ENCODE peak calls at places on chromosome 7, in six cellular contexts. A is thyroid gland, G is left ventricle myocardium inferior, T is right lobe of liver, K is keratinocyte, D is esophagus muscularis mucosa. C is an unnamed sample.

GRCh38 chr7:33968591-33968990 is 63.3 kb downstream of the BMPER start:
- DNase-seq in A (no peak), G (no peak), T (no peak), K (no peak), D (no peak), C (no peak)

GRCh38 chr7:135232720-135233119 is 918 bp upstream of the STRA8 start:
- DNase-seq in A (no peak), G (no peak), T (no peak), K (no peak), D (no peak), C (no peak)

GRCh38 chr7:114879554-114879953 is 42.3 kb upstream of the MDFIC start:
- DNase-seq in A (no peak), G (no peak), T (no peak), K (no peak), D (no peak), C (no peak)

GRCh38 chr7:44975331-44976039 is 3.3 kb downstream of the MYO1G start:
- DNase-seq in A (peak; percentile 84), G (no peak), T (peak; percentile 22), K (no peak), D (no peak), C (no peak)

GRCh38 chr7:19117081-19117869 is at the start of gene TWIST1:
- DNase-seq in A (peak; percentile 12), G (peak; percentile 61), T (peak; percentile 52), K (no peak), D (no peak), C (peak; percentile 66)

GRCh38 chr7:41698114-41698513 is 4.8 kb downstream of the INHBA start:
- DNase-seq in A (no peak), G (no peak), T (no peak), K (no peak), D (no peak), C (no peak)

GRCh38 chr7:27169658-27170493 is 4.2 kb downstream of the HOXA10 start:
- DNase-seq in A (no peak), G (peak; percentile 3), T (peak; percentile 52), K (no peak), D (no peak), C (peak; percentile 62)

GRCh38 chr7:106420210-106420609 is 135.4 kb upstream of the NAMPT start:
- DNase-seq in A (no peak), G (no peak), T (no peak), K (no peak), D (no peak), C (no peak)

GRCh38 chr7:159139202-159139601 is 5.5 kb downstream of the VIPR2 start:
- DNase-seq in A (no peak), G (no peak), T (no peak), K (no peak), D (no peak), C (no peak)

GRCh38 chr7:55050286-55050685 is 31.5 kb downstream of the EGFR start:
- DNase-seq in A (no peak), G (no peak), T (no peak), K (no peak), D (no peak), C (no peak)

GRCh38 chr7:133853706-133854276 is 273.3 kb upstream of the LRGUK start:
- DNase-seq in A (peak; percentile 27), G (no peak), T (no peak), K (peak; percentile 95), D (no peak), C (no peak)

GRCh38 chr7:137935849-137936508 is 65.9 kb downstream of the CREB3L2 start:
- DNase-seq in A (no peak), G (no peak), T (no peak), K (no peak), D (no peak), C (no peak)

GRCh38 chr7:33986456-33986855 is 81.1 kb downstream of the BMPER start:
- DNase-seq in A (no peak), G (no peak), T (no peak), K (no peak), D (no peak), C (no peak)

GRCh38 chr7:130943336-130943901 is 209.4 kb upstream of the KLF14 start:
- DNase-seq in A (no peak), G (no peak), T (no peak), K (no peak), D (no peak), C (no peak)

GRCh38 chr7:36001546-36001945 is 151.5 kb upstream of the EEPD1 start:
- DNase-seq in A (no peak), G (no peak), T (no peak), K (no peak), D (peak; percentile 50), C (no peak)

GRCh38 chr7:10677211-10677610 is 296.5 kb upstream of the PHF14 start:
- DNase-seq in A (no peak), G (no peak), T (no peak), K (no peak), D (no peak), C (no peak)

GRCh38 chr7:131105294-131105802 is 222.3 kb upstream of the MKLN1 start:
- DNase-seq in A (no peak), G (no peak), T (no peak), K (no peak), D (no peak), C (no peak)

GRCh38 chr7:3787717-3788311 is 486.8 kb downstream of the SDK1 start:
- DNase-seq in A (peak; percentile 71), G (no peak), T (no peak), K (no peak), D (no peak), C (no peak)

GRCh38 chr7:76069238-76069638 is 21.3 kb downstream of the MDH2 start:
- DNase-seq in A (peak; percentile 94), G (peak; percentile 74), T (no peak), K (peak; percentile 88), D (no peak), C (peak; percentile 82)

DNA sequence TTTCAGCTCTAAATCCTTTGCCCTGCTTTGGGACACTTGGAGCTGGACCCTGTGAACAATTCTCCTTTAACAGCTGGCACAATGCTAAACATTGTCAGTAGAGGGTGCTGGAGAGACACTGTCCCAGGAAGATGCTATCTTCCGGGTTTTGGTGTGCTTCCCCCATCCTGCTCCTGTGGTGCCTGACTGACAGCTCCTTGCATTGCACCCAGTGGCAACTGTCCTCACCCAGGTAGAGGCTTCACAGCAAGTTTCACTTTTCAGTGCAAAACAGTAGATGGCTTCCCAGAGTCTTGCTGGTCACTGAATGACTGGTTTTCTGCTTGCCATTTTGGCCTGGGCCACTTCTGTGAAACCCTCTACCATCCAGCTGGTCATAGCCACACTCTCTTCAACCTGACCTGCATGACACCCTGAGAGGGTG is 77.3 kb downstream of the CDC14C start:
- DNase-seq in A (peak; percentile 5), G (no peak), T (no peak), K (no peak), D (no peak), C (no peak)
- TF ChIP-seq CTCF in A (no peak), G (peak; percentile 66), T (peak; percentile 6), K (peak; percentile 79), D (no peak), C (peak; percentile 45)

GRCh38 chr7:2387897-2388636 is 15.3 kb upstream of the CHST12 start:
- DNase-seq in A (peak; percentile 29), G (peak; percentile 54), T (no peak), K (no peak), D (no peak), C (no peak)
- H3K4me3 ChIP-seq in A (no peak overlapping the region), G (no peak overlapping the region), T (no peak overlapping the region), K (no peak overlapping the region), D (no peak overlapping the region), C (no peak overlapping the region)

GRCh38 chr7:100366411-100367250 is 6.7 kb upstream of the PILRA start:
- DNase-seq in A (no peak), G (no peak), T (peak; percentile 44), K (no peak), D (no peak), C (peak; percentile 62)
- H3K4me1 ChIP-seq in A (no peaks in the 10 kb centered on the region), G (no peaks in the 10 kb centered on the region), T (no peaks in the 10 kb centered on the region), K (no peaks in the 10 kb centered on the region), D (peaks cover 1% of the 10 kb centered on the region), C (peaks cover 8% of the 10 kb centered on the region)

DNA sequence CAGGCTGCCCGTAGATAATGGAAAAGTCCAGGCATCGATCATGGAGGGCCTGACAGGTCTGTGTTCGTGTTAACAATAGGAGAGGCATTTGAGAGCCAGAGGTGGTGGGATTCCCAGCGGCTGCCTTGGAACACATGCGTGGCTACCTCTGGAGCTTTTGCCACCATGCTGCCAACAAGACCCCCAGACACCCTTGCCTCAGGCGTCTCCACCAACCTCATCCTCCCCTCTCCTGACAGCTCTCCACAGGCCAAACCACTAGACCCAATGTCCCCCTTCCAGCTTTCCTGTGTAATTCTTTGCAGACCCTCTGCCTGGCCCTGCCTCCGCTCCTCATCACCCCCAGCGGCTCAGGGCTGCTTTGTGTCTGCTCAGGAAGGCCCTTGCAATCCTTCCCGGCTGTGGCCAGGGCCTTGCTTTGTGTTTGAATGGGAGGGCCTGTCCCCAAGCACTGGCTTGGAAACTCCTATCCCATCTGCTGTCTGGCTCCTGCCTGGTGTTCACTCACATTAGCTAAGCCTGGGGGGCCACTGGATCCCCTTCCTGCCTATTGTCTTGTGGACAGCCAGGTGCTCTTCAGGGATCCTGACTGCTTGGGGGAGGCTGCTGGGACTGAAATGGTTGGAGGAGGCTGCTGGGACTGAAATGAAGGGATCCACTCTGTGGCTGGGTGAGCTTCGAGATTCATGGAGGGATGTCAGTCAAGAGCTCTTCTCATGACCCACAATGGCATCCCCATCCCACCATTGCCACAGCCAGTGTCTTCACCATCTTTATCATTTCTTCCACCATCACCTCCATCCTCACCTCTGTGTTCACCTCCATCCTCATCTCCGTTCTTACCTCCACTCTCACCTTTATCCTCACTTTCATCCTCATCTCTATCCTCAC is 60.8 kb upstream of the ELN start:
- DNase-seq in A (no peak), G (no peak), T (peak; percentile 27), K (no peak), D (no peak), C (peak; percentile 53)
- TF ChIP-seq CTCF in A (no peak), G (no peak), T (no peak), K (no peak), D (no peak), C (no peak)

DNA sequence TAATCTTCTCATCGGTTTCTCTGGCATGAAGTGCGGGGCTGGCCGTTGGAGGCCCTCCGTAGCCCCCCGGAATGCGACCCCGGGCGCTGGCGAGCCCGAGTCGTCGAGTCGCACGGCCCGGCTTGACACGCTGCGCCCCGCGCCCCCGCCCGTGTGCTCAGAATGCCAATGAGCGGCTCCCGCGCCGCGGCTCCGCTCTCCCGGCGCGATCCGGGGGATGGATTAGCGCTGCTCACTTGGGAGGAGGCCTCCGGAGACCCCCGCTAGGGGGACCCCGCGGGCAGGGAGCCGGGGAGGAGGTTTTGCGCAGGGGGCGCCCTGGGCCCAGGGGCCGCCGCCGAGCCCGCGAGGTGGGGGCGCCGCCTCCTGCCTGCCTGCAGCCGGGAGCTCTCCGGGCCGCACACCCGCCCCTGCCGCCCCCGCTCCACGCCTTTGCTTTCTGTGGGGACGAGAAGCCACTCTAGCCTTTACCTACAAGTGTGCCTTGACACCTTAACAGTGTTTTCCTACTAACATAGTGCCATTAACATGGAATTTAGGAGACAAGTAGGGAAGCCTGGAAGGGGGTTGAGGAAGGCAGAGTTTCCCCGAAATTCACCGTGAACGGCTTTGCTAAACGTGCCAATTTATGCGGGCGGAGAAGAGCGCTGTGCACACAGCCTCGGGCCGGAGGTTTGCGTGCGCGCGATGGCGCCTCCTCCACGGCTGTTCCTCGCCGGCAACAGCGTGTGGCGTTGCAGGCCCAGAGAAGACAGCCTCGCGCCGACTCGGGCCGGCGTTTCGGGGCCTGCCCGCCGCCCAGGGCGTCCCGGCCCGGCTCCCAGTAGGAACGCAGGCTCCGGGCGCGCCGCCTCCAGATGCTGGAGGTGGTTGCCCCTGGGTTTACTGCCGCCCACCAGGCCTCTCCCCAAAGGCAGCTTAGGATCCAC is 7.1 kb downstream of the SHH start:
- DNase-seq in A (peak; percentile 65), G (peak; percentile 44), T (peak; percentile 56), K (no peak), D (no peak), C (peak; percentile 89)
- H3K4me3 ChIP-seq in A (peak overlapping the region; percentile 1), G (peak overlapping the region; percentile 63), T (peak overlapping the region; percentile 9), K (peak overlapping the region; percentile 51), D (peak overlapping the region; percentile 39), C (peak overlapping the region; percentile 42)

C was measured in upper lobe of right lung.